ENCODE peak calls at places on chromosomes 16 and 17, in seven cellular contexts. One of them, this sample, is unnamed.

GRCh38 chr16:13988038-13988437 is 68.1 kb downstream of the ERCC4 start:
- DNase-seq in activated CD4-positive, alpha-beta T cell treated with anti-CD3 and anti-CD28 coated beads for 24 hours: no peak
- DNase-seq in NT2/D1: no peak
- DNase-seq in activated T-cell treated with anti-CD3 and anti-CD28 coated beads for 24 hours: no peak
- DNase-seq in NCI-H1092: no peak
- DNase-seq in substantia nigra: no peak
- DNase-seq in BE2C: no peak
- DNase-seq in this sample: no peak

GRCh38 chr17:82019905-82020873 is 2.5 kb downstream of the CENPX start:
- DNase-seq in activated T-cell treated with anti-CD3 and anti-CD28 coated beads for 24 hours: peak
- DNase-seq in NT2/D1: no peak
- DNase-seq in activated CD4-positive, alpha-beta T cell treated with anti-CD3 and anti-CD28 coated beads for 24 hours: peak
- DNase-seq in NCI-H1092: no peak
- DNase-seq in substantia nigra: no peak
- DNase-seq in BE2C: peak
- DNase-seq in this sample: no peak

GRCh38 chr17:12510535-12510934 is 155.2 kb upstream of the MYOCD start:
- DNase-seq in NT2/D1: no peak
- DNase-seq in NCI-H1092: no peak
- DNase-seq in activated CD4-positive, alpha-beta T cell treated with anti-CD3 and anti-CD28 coated beads for 24 hours: no peak
- DNase-seq in substantia nigra: no peak
- DNase-seq in activated T-cell treated with anti-CD3 and anti-CD28 coated beads for 24 hours: no peak
- DNase-seq in BE2C: no peak
- DNase-seq in this sample: no peak

GRCh38 chr16:57060323-57061083 is 31.9 kb upstream of the CPNE2 start:
- DNase-seq in activated CD4-positive, alpha-beta T cell treated with anti-CD3 and anti-CD28 coated beads for 24 hours: no peak
- DNase-seq in substantia nigra: no peak
- DNase-seq in NT2/D1: no peak
- DNase-seq in NCI-H1092: no peak
- DNase-seq in BE2C: peak
- DNase-seq in activated T-cell treated with anti-CD3 and anti-CD28 coated beads for 24 hours: no peak
- DNase-seq in this sample: no peak

GRCh38 chr17:44258811-44259351 is 9.1 kb downstream of the SLC4A1 start:
- DNase-seq in NT2/D1: no peak
- DNase-seq in NCI-H1092: no peak
- DNase-seq in BE2C: no peak
- DNase-seq in substantia nigra: no peak
- DNase-seq in activated CD4-positive, alpha-beta T cell treated with anti-CD3 and anti-CD28 coated beads for 24 hours: no peak
- DNase-seq in activated T-cell treated with anti-CD3 and anti-CD28 coated beads for 24 hours: no peak
- DNase-seq in this sample: no peak

GRCh38 chr16:82954224-82954929 is 327.6 kb downstream of the CDH13 start:
- DNase-seq in NCI-H1092: no peak
- DNase-seq in BE2C: no peak
- DNase-seq in NT2/D1: no peak
- DNase-seq in activated CD4-positive, alpha-beta T cell treated with anti-CD3 and anti-CD28 coated beads for 24 hours: no peak
- DNase-seq in activated T-cell treated with anti-CD3 and anti-CD28 coated beads for 24 hours: no peak
- DNase-seq in substantia nigra: no peak
- DNase-seq in this sample: peak

GRCh38 chr16:4402439-4403132 is 13.8 kb downstream of the CORO7 start:
- DNase-seq in NCI-H1092: peak
- DNase-seq in NT2/D1: peak
- DNase-seq in activated CD4-positive, alpha-beta T cell treated with anti-CD3 and anti-CD28 coated beads for 24 hours: peak
- DNase-seq in BE2C: peak
- DNase-seq in activated T-cell treated with anti-CD3 and anti-CD28 coated beads for 24 hours: peak
- DNase-seq in substantia nigra: peak
- DNase-seq in this sample: no peak

GRCh38 chr16:87017388-87018012 is 299.7 kb downstream of the C16orf95 start:
- DNase-seq in NT2/D1: peak
- DNase-seq in BE2C: no peak
- DNase-seq in activated CD4-positive, alpha-beta T cell treated with anti-CD3 and anti-CD28 coated beads for 24 hours: no peak
- DNase-seq in activated T-cell treated with anti-CD3 and anti-CD28 coated beads for 24 hours: no peak
- DNase-seq in NCI-H1092: no peak
- DNase-seq in substantia nigra: no peak
- DNase-seq in this sample: peak

GRCh38 chr17:20300399-20301037 is 166.8 kb downstream of the LGALS9B start:
- DNase-seq in activated T-cell treated with anti-CD3 and anti-CD28 coated beads for 24 hours: no peak
- DNase-seq in NT2/D1: no peak
- DNase-seq in substantia nigra: no peak
- DNase-seq in activated CD4-positive, alpha-beta T cell treated with anti-CD3 and anti-CD28 coated beads for 24 hours: no peak
- DNase-seq in BE2C: no peak
- DNase-seq in NCI-H1092: no peak
- DNase-seq in this sample: peak

This sample was measured in non-pigmented ciliary epithelial cell.